ENCODE peak calls at places on chromosomes 2 and 18, in five cellular contexts. N is fibroblast of mammary gland, Z is HFFc6, C is endodermal cell, U is upper lobe of left lung. T is an unnamed sample.

GRCh38 chr2:111122631-111123421 is 2.1 kb downstream of the BCL2L11 start:
- DNase-seq in N (peak), Z (peak), C (peak), U (peak), T (peak)

GRCh38 chr2:221965806-221966205 is 333.0 kb downstream of the PAX3 start:
- DNase-seq in N (no peak), Z (no peak), C (no peak), U (no peak), T (no peak)

GRCh38 chr18:10329116-10329515 is 125.3 kb upstream of the APCDD1 start:
- DNase-seq in N (peak), Z (no peak), C (no peak), U (no peak), T (no peak)

GRCh38 chr2:100065029-100065428 is 77.4 kb downstream of the AFF3 start:
- DNase-seq in N (no peak), Z (no peak), C (no peak), U (no peak), T (no peak)

GRCh38 chr2:45577426-45577825 is 33.6 kb downstream of the SRBD1 start:
- DNase-seq in N (peak), Z (no peak), C (no peak), U (no peak), T (no peak)

GRCh38 chr2:9021563-9022211 is 18.2 kb upstream of the MBOAT2 start:
- DNase-seq in N (peak), Z (peak), C (no peak), U (no peak), T (no peak)

GRCh38 chr18:60534539-60534938 is 162.0 kb upstream of the MC4R start:
- DNase-seq in N (peak), Z (no peak), C (no peak), U (no peak), T (no peak)

GRCh38 chr2:234363011-234363487 is 133.8 kb downstream of the ARL4C start:
- DNase-seq in N (peak), Z (no peak), C (peak), U (no peak), T (no peak)

GRCh38 chr2:202278036-202278760 is 12.6 kb downstream of the NOP58 start:
- DNase-seq in N (peak), Z (peak), C (peak), U (no peak), T (no peak)

GRCh38 chr2:120772261-120772660 is 36.6 kb downstream of the GLI2 start:
- DNase-seq in N (peak), Z (peak), C (peak), U (no peak), T (no peak)

GRCh38 chr2:205852457-205852856 is 170.2 kb downstream of the NRP2 start:
- DNase-seq in N (no peak), Z (no peak), C (no peak), U (no peak), T (no peak)

GRCh38 chr2:69645026-69645425 is 1.5 kb upstream of the AAK1 start:
- DNase-seq in N (no peak), Z (no peak), C (peak), U (no peak), T (no peak)

GRCh38 chr2:27889774-27890145 is 427 bp downstream of the RBKS start:
- DNase-seq in N (peak), Z (no peak), C (no peak), U (no peak), T (peak)

GRCh38 chr2:165953306-165953654 is 296 bp downstream of the TTC21B start:
- DNase-seq in N (no peak), Z (peak), C (no peak), U (no peak), T (no peak)

GRCh38 chr2:186590538-186591441 is 934 bp downstream of the ITGAV start:
- DNase-seq in N (peak), Z (peak), C (peak), U (no peak), T (peak)

GRCh38 chr2:177393381-177393780 is 808 bp downstream of the AGPS start:
- DNase-seq in N (no peak), Z (no peak), C (peak), U (no peak), T (no peak)

GRCh38 chr18:41025666-41026065 is 929.4 kb upstream of the PIK3C3 start:
- DNase-seq in N (no peak), Z (no peak), C (no peak), U (no peak), T (no peak)

GRCh38 chr2:67974564-67975430 is 88.0 kb downstream of the C1D start:
- DNase-seq in N (peak), Z (no peak), C (no peak), U (no peak), T (no peak)

GRCh38 chr2:133843091-133843490 is 274.8 kb upstream of the NCKAP5 start:
- DNase-seq in N (peak), Z (no peak), C (no peak), U (no peak), T (no peak)

GRCh38 chr2:135456835-135457234 is 74.2 kb downstream of the ZRANB3 start:
- DNase-seq in N (no peak), Z (no peak), C (no peak), U (no peak), T (no peak)

GRCh38 chr2:99763764-99764163 is 273.9 kb upstream of the REV1 start:
- DNase-seq in N (no peak), Z (no peak), C (no peak), U (no peak), T (no peak)

GRCh38 chr18:26745288-26745975 is 120.1 kb downstream of the AQP4 start:
- DNase-seq in N (no peak), Z (no peak), C (no peak), U (no peak), T (no peak)

GRCh38 chr2:240985881-240986786 is 12.3 kb upstream of the SNED1 start:
- DNase-seq in N (no peak), Z (no peak), C (no peak), U (peak), T (no peak)

GRCh38 chr2:23782126-23782525 is 144.8 kb downstream of the ATAD2B start:
- DNase-seq in N (no peak), Z (no peak), C (no peak), U (no peak), T (no peak)

GRCh38 chr18:5895300-5895885 is at the start of gene TMEM200C:
- DNase-seq in N (no peak), Z (no peak), C (peak), U (peak), T (no peak)

GRCh38 chr2:129191530-129191929 is 787.9 kb upstream of the RAB6C start:
- DNase-seq in N (no peak), Z (no peak), C (peak), U (no peak), T (no peak)

GRCh38 chr2:129193961-129194360 is 785.5 kb upstream of the RAB6C start:
- DNase-seq in N (no peak), Z (no peak), C (peak), U (no peak), T (no peak)

GRCh38 chr2:129192841-129193253 is 786.6 kb upstream of the RAB6C start:
- DNase-seq in N (no peak), Z (no peak), C (peak), U (no peak), T (no peak)

GRCh38 chr2:129189617-129190016 is 789.8 kb upstream of the RAB6C start:
- DNase-seq in N (no peak), Z (no peak), C (peak), U (no peak), T (no peak)

DNA sequence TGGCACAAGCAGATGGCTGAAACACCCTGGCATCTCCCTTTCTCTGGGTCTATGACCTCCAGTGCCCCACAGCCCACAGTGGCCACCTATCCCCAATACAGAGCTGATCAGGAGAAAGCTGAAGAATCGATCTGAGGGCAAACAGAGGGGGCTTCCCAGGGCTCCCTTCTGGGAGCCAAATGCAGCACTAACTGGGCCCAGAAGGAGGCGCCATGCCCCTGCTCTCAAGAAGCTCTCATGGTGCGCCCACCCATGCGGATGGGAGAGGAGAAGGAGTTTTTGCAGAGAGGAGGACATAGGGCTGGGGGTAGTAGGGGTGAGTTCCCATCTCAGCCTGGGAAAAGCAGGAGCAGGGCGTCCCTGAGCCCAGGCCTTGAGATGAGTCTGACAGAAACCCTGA is 787.3 kb upstream of the RAB6C start:
- DNase-seq in N (no peak), Z (no peak), C (peak), U (no peak), T (no peak)
- TF ChIP-seq CTCF in N (no peak), Z (no peak), C (peak), U (no peak), T (no peak)

DNA sequence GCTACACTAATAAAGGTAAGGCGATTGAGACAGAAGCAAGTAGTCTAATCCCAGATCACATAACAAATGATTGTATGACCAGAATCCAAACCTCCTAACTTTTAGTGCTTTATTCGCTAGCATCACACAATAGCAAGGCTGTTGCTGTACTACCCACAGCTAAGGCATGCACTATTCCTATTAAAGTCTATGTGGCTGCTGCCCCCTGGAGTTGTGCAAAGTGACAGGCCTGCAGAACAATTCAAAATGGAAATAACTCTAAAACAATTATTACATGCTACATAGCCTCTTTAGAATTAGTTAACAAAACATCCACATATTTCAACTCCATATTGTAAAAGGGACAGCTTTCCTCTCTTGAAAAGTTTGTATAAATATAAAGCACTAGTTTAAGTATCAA is 6.0 kb downstream of the ERBB4 start:
- DNase-seq in N (no peak), Z (no peak), C (no peak), U (no peak), T (no peak)
- TF ChIP-seq CTCF in N (no peak), Z (peak), C (peak), U (no peak), T (no peak)

GRCh38 chr2:66030553-66030952 is 404.4 kb upstream of the MEIS1 start:
- DNase-seq in N (peak), Z (no peak), C (no peak), U (no peak), T (no peak)
- TF ChIP-seq CTCF in N (peak), Z (no peak), C (peak), U (no peak), T (no peak)

GRCh38 chr2:16614314-16614860 is 51.2 kb downstream of the CYRIA start:
- DNase-seq in N (peak), Z (no peak), C (no peak), U (no peak), T (no peak)

GRCh38 chr2:16615246-16615645 is 50.4 kb downstream of the CYRIA start:
- DNase-seq in N (no peak), Z (no peak), C (no peak), U (no peak), T (no peak)

GRCh38 chr2:16613475-16613874 is 52.2 kb downstream of the CYRIA start:
- DNase-seq in N (peak), Z (no peak), C (no peak), U (no peak), T (no peak)

GRCh38 chr2:16617282-16618266 is 48.1 kb downstream of the CYRIA start:
- DNase-seq in N (peak), Z (no peak), C (peak), U (no peak), T (no peak)

GRCh38 chr2:16615687-16616615 is 49.7 kb downstream of the CYRIA start:
- DNase-seq in N (no peak), Z (no peak), C (peak), U (peak), T (no peak)
- TF ChIP-seq CTCF in N (no peak), Z (no peak), C (peak), U (no peak), T (no peak)

DNA sequence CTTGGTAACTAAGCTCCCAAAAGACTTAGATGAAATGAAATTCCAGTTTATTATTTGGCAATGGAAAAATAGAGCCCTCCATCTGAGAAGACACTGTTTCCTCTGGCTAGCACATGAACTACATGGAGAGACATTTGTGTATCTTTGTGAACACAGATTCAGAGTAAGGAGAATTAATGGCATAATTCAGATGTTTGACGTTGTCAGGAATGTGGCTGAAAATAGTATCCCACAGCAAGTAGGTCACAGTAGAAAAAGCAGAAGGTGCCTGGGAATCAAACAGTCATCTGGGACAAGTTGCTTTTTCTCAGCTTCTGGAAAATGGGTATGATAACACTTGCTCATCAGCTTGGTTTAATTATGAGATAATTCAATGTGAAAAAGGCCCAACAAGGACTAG is 288.6 kb downstream of the PTPRM start:
- DNase-seq in N (no peak), Z (no peak), C (no peak), U (no peak), T (no peak)
- TF ChIP-seq CTCF in N (no peak), Z (no peak), C (no peak), U (no peak), T (no peak)

DNA sequence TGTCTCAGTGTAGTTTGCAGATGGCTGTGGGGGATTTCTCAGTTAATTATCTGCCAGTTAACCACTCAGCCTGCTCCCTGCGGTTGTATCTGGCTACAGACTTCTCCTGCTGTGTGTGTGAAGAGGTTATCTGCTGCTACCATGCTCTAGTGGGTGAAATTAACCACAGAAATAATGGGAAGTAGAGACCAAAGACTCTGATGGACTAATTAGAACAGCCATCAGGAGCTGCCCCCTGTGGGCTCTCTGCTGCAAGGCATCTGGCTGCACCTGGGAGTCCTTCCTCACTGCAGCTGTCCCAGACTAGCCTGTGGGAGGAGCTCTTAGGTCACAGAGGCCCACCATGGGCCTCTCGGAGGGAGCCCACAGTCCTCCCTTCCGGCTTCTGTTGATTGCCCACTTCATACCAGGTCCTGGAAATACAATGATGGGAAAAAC is 66.6 kb downstream of the CTIF start:
- DNase-seq in N (peak), Z (no peak), C (peak), U (no peak), T (no peak)
- TF ChIP-seq CTCF in N (peak), Z (no peak), C (peak), U (peak), T (no peak)

DNA sequence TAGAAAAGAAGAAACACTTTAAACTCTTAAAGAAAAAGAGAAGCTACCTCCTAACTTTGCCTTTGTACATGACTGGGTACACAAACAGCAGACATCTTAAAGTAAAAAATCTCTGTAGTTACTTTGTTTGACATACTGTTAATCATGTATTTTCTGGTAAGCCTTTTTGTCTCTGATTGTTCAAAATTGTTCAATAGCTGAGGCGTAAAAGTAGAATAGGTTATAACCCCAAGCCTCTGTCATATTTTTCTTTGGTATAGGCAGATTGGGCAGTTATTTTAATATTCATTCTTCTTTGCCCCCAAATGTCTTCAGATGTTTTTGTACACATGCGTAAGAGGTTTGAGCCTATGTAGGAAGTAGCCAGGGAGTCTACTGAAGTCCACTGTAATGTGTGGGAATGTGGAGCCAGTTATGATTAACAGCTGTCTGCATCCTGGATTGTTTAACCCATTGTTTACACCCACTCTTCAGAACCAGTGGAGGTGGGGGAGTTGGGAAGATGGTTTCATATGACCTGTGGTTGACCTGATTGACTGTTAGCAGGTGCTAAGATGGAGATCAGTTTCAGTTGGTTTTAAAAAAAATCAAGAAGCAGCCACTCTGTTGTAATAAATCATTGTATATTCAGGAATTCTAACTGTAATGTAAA is 150.5 kb downstream of the TANC1 start:
- DNase-seq in N (no peak), Z (no peak), C (no peak), U (no peak), T (no peak)
- TF ChIP-seq CTCF in N (no peak), Z (peak), C (no peak), U (no peak), T (peak)

DNA sequence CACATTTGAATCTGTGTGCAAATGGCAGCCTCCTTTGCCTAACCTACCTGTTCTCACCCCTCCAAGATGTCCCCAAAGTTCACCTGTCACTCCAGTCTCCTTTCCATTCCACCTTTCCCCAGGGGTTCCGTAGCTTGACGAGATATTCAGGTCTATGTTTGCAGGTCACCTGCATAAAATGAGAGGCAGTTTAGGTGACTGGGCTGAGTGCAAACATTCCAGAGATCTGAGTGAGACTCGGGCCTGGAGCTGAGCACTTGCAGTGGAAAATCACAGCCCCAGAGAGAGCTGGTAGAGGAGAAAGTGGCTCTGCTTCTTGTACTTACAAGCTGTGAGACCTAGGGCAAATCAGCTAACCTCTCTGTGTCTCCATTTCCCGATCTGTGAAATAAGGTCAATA is 20.1 kb downstream of the CAPN14 start:
- DNase-seq in N (no peak), Z (no peak), C (peak), U (no peak), T (no peak)
- TF ChIP-seq CTCF in N (no peak), Z (no peak), C (no peak), U (no peak), T (no peak)

GRCh38 chr2:43226558-43226954 is at the start of gene ZFP36L2:
- DNase-seq in N (peak), Z (peak), C (peak), U (peak), T (peak)

GRCh38 chr2:43227830-43228280 is 1.4 kb upstream of the ZFP36L2 start:
- DNase-seq in N (peak), Z (no peak), C (no peak), U (no peak), T (no peak)

GRCh38 chr2:43228341-43228751 is 1.9 kb upstream of the ZFP36L2 start:
- DNase-seq in N (peak), Z (no peak), C (no peak), U (no peak), T (no peak)

GRCh38 chr2:43225788-43226557 is 433 bp downstream of the ZFP36L2 start:
- DNase-seq in N (peak), Z (peak), C (no peak), U (peak), T (peak)

DNA sequence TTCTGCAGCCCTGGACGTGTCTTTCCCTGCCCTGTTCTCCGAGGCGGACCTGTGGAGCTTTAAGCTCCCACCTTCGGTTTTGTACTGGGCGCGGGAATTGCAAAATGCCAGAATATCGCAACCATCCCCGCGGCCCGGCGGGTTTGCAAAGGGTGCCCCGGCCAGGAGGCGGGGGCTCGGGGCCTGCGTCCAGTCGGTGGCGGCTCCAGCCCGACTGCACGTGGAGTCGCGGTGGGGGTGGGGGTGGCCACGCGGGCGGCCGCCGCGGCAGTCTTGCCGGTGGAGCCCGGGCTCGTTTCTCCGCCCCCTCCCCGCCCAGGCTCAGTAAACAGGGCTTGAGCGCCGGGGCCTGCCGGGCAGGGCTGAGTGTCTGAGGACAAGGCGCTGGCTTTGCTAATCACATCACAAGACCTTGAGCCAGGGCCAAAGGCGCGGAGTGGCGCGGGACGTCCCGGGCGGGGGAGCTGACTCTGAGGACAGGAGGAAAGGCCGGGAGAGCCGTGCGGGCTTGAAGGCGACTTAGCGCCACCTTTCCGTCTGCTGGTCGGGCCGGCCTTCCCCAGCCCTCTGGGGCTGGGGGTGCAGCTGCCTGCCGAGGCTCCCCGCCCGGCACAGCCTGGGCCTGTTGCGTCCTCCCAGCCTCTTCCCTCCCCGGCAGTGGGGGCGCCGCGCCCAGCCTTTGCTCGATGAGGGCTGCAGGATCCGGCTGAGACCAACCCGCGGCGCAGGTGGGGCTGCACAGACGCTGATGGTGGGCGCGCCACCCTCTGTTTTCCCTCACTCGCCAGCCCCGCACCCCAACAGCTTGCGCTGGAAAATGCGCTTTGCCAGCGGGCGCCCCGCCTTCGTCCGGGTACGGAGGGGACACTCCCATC is 786 bp upstream of the ZFP36L2 start:
- DNase-seq in N (peak), Z (peak), C (peak), U (peak), T (peak)
- TF ChIP-seq CTCF in N (no peak), Z (peak), C (peak), U (peak), T (no peak)